ENCODE peak calls at places on chromosomes 12 and 14, in ten cellular contexts. L is stimulated activated naive B cell treated with anti-CD40 and anti-IgM and Interleukin-4, amounts not matched to agents 10 μg/mL and 1 μg/mL and 100 μg/mL, for 72 hours; K is GM23338; F is stimulated activated CD4-positive, alpha-beta T cell treated with anti-CD3 and anti-CD28 coated beads, Interleukin-1b, Interleukin-23, amount 100 ng/mL, for 1 hour; R is HTR-8/SVneo; C is frontal cortex; M is NCI-H2029; B is mucosa of descending colon; G is A549; H is NCI-H1105 treated with DMSO at 0.1 percent for 48 hours. E is an unnamed sample.

GRCh38 chr12:10941916-10942607 is 3.0 kb upstream of the TAS2R14 start:
- DNase-seq in R (no peak), H (no peak), M (no peak), C (no peak), B (no peak), G (no peak), K (peak; percentile 34), F (no peak), L (no peak), E (no peak)

GRCh38 chr12:48991247-48992050 is 7.7 kb downstream of the DDN start:
- DNase-seq in H (no peak), K (no peak), R (no peak), B (no peak), M (no peak), C (no peak), G (no peak), L (no peak), F (no peak), E (no peak)

GRCh38 chr12:15158114-15158513 is 63.1 kb downstream of the RERG start:
- DNase-seq in F (no peak), K (no peak), H (no peak), C (no peak), G (no peak), R (no peak), B (no peak), L (no peak), M (no peak), E (no peak)

GRCh38 chr12:81181701-81182100 is 103.8 kb downstream of the ACSS3 start:
- DNase-seq in H (no peak), G (no peak), C (no peak), M (no peak), B (no peak), F (no peak), K (no peak), R (no peak), L (no peak), E (no peak)

GRCh38 chr12:14153803-14154202 is 172.4 kb upstream of the GRIN2B start:
- DNase-seq in M (no peak), R (no peak), K (no peak), C (no peak), L (no peak), B (no peak), H (no peak), F (no peak), G (no peak), E (no peak)

GRCh38 chr12:68924546-68924945 is 8.4 kb downstream of the CPM start:
- DNase-seq in M (no peak), H (no peak), G (no peak), F (no peak), L (no peak), R (no peak), B (no peak), C (no peak), K (no peak), E (no peak)

GRCh38 chr14:95516554-95517209 is at the start of gene SYNE3:
- DNase-seq in G (peak; percentile 46), B (peak; percentile 71), F (no peak), L (peak; percentile 57), K (peak; percentile 53), R (no peak), C (peak; percentile 79), H (no peak), M (no peak), E (no peak)

GRCh38 chr14:76228138-76228537 is 76.4 kb downstream of the GPATCH2L start:
- DNase-seq in F (no peak), L (no peak), G (no peak), K (no peak), H (no peak), M (no peak), R (no peak), B (no peak), C (no peak), E (no peak)

GRCh38 chr14:64238049-64238448 is 56.1 kb downstream of the ESR2 start:
- DNase-seq in R (no peak), H (no peak), L (no peak), C (no peak), F (no peak), K (peak; percentile 52), G (no peak), B (no peak), M (no peak), E (no peak)

GRCh38 chr14:100861188-100861936 is 35.4 kb downstream of the MEG3 start:
- DNase-seq in B (no peak), R (no peak), L (no peak), M (no peak), F (no peak), H (no peak), C (no peak), K (no peak), G (no peak), E (no peak)

GRCh38 chr12:104263580-104264358 is 39.8 kb upstream of the EID3 start:
- DNase-seq in M (no peak), K (no peak), C (no peak), F (no peak), L (no peak), R (no peak), G (no peak), H (peak; percentile 97), B (no peak), E (no peak)

GRCh38 chr12:115185529-115185928 is 501.6 kb upstream of the TBX3 start:
- DNase-seq in L (no peak), H (no peak), G (no peak), R (no peak), F (no peak), K (no peak), B (no peak), C (no peak), M (no peak), E (no peak)

GRCh38 chr12:62847709-62848108 is 87.2 kb downstream of the PPM1H start:
- DNase-seq in K (no peak), C (no peak), R (no peak), G (no peak), L (no peak), M (no peak), F (no peak), H (no peak), B (no peak), E (no peak)

GRCh38 chr14:51653855-51654548 is 2.3 kb downstream of the FRMD6 start:
- DNase-seq in R (no peak), B (no peak), L (no peak), M (no peak), G (no peak), K (no peak), H (no peak), F (no peak), C (no peak), E (no peak)

GRCh38 chr14:59331217-59331616 is 134.0 kb downstream of the GPR135 start:
- DNase-seq in F (no peak), L (no peak), B (no peak), C (no peak), K (peak; percentile 52), H (no peak), R (no peak), M (no peak), G (no peak), E (no peak)

GRCh38 chr14:30681752-30682355 is 59.7 kb downstream of the SCFD1 start:
- DNase-seq in H (no peak), F (no peak), L (no peak), G (peak; percentile 8), B (no peak), K (peak; percentile 61), C (no peak), M (no peak), R (peak; percentile 12), E (no peak)

GRCh38 chr12:39441963-39442894 is 691 bp downstream of the KIF21A start:
- DNase-seq in B (peak; percentile 58), G (peak; percentile 10), H (peak; percentile 55), F (peak; percentile 19), M (peak; percentile 1), K (peak; percentile 37), C (peak; percentile 25), L (peak; percentile 47), R (peak; percentile 6), E (no peak)